ENCODE peak calls at places on chromosomes 12 and 14, in eight cellular contexts. C, H, E, L, A, J, Q and X are unnamed samples.

GRCh38 chr12:68470664-68471328 is 138.6 kb upstream of the MDM1 start:
- DNase-seq in J (no peak), A (no peak), E (no peak), H (no peak), L (no peak), Q (no peak), C (no peak), X (no peak)

GRCh38 chr12:95611676-95612309 is 60.5 kb upstream of the USP44 start:
- DNase-seq in Q (no peak), L (no peak), A (no peak), H (no peak), J (no peak), C (peak), E (no peak), X (no peak)

GRCh38 chr12:92753976-92754885 is 51.4 kb downstream of the PLEKHG7 start:
- DNase-seq in Q (no peak), J (no peak), A (no peak), H (no peak), C (no peak), E (no peak), L (no peak), X (no peak)

GRCh38 chr12:117622741-117623140 is 261.3 kb upstream of the NOS1 start:
- DNase-seq in J (no peak), Q (no peak), L (no peak), E (no peak), A (no peak), H (no peak), C (no peak), X (no peak)

GRCh38 chr12:89060133-89060532 is 292.2 kb downstream of the DUSP6 start:
- DNase-seq in C (no peak), H (no peak), L (no peak), E (no peak), A (peak), J (no peak), Q (no peak), X (no peak)

GRCh38 chr12:57840701-57841100 is 5.8 kb downstream of the CTDSP2 start:
- DNase-seq in H (no peak), E (no peak), A (peak), Q (no peak), C (no peak), L (no peak), J (no peak), X (no peak)

GRCh38 chr12:71141270-71141948 is 16.4 kb downstream of the TSPAN8 start:
- DNase-seq in Q (no peak), J (no peak), C (no peak), L (no peak), E (no peak), H (no peak), A (no peak), X (no peak)

GRCh38 chr14:28294834-28295440 is 471.6 kb upstream of the FOXG1 start:
- DNase-seq in C (peak), H (no peak), J (no peak), L (no peak), A (peak), E (no peak), Q (no peak), X (no peak)

GRCh38 chr14:105205718-105206208 is 24.7 kb upstream of the NUDT14 start:
- DNase-seq in Q (no peak), J (no peak), E (no peak), A (no peak), L (no peak), C (no peak), H (no peak), X (no peak)

GRCh38 chr14:104499784-104500496 is 79.6 kb upstream of the C14orf180 start:
- DNase-seq in H (no peak), E (no peak), J (peak), C (no peak), Q (no peak), A (no peak), L (no peak), X (peak)

GRCh38 chr12:69988601-69989194 is 163.7 kb downstream of the MYRFL start:
- DNase-seq in E (no peak), Q (no peak), L (no peak), A (peak), H (no peak), J (no peak), C (no peak), X (no peak)

GRCh38 chr14:100547633-100548294 is 39.5 kb downstream of the BEGAIN start:
- DNase-seq in L (peak), J (no peak), C (peak), H (no peak), E (peak), A (peak), Q (no peak), X (peak)

GRCh38 chr14:89973234-89973823 is 17.6 kb downstream of the TDP1 start:
- DNase-seq in H (peak), J (no peak), A (peak), Q (peak), C (peak), E (no peak), L (peak), X (peak)

GRCh38 chr12:99810718-99811593 is 163.4 kb downstream of the GARIN6 start:
- DNase-seq in E (no peak), J (no peak), H (no peak), L (no peak), A (peak), Q (no peak), C (peak), X (no peak)

GRCh38 chr12:69500631-69501030 is 30.4 kb downstream of the FRS2 start:
- DNase-seq in C (no peak), A (no peak), E (no peak), L (no peak), Q (no peak), H (no peak), J (no peak), X (no peak)

GRCh38 chr12:108053512-108053911 is 75.6 kb upstream of the WSCD2 start:
- DNase-seq in E (no peak), C (no peak), A (no peak), Q (no peak), H (no peak), J (no peak), L (no peak), X (no peak)

GRCh38 chr12:89400415-89400814 is 48.1 kb upstream of the DUSP6 start:
- DNase-seq in L (no peak), C (no peak), E (no peak), A (no peak), Q (no peak), H (no peak), J (no peak), X (no peak)

GRCh38 chr12:115380509-115381120 is 696.6 kb upstream of the TBX3 start:
- DNase-seq in J (no peak), H (no peak), A (no peak), L (no peak), Q (no peak), E (no peak), C (no peak), X (no peak)

GRCh38 chr12:103495158-103495782 is 498 bp downstream of the C12orf42 start:
- DNase-seq in L (peak), A (no peak), J (peak), Q (no peak), C (no peak), E (peak), H (peak), X (peak)

GRCh38 chr12:107632246-107632645 is 53.4 kb upstream of the PWP1 start:
- DNase-seq in H (no peak), E (no peak), J (no peak), C (no peak), Q (no peak), L (no peak), A (no peak), X (no peak)

GRCh38 chr14:22752422-22752821 is 14.1 kb upstream of the OXA1L start:
- DNase-seq in E (no peak), C (no peak), A (no peak), Q (no peak), H (no peak), J (no peak), L (no peak), X (no peak)

GRCh38 chr14:65095633-65096205 is 6.6 kb downstream of the MAX start:
- DNase-seq in C (no peak), J (no peak), H (no peak), A (peak), E (no peak), Q (peak), L (no peak), X (peak)

GRCh38 chr12:2691001-2691339 is 103.8 kb upstream of the FKBP4 start:
- DNase-seq in A (peak), H (peak), C (no peak), Q (no peak), E (peak), L (peak), J (peak), X (no peak)

GRCh38 chr14:95620659-95621059 is 65.6 kb upstream of the TCL1B start:
- DNase-seq in E (no peak), Q (no peak), A (no peak), L (no peak), C (no peak), J (peak), H (no peak), X (no peak)

GRCh38 chr12:120134307-120134980 is 17.9 kb upstream of the RAB35 start:
- DNase-seq in A (no peak), C (no peak), H (no peak), E (no peak), J (no peak), L (no peak), Q (no peak), X (no peak)

GRCh38 chr12:15801770-15802393 is 12.7 kb upstream of the EPS8 start:
- DNase-seq in J (no peak), C (no peak), A (no peak), E (no peak), L (no peak), H (no peak), Q (no peak), X (no peak)

GRCh38 chr14:84643438-84643837 is 886.5 kb upstream of the FLRT2 start:
- DNase-seq in C (no peak), L (no peak), H (no peak), Q (no peak), E (no peak), A (no peak), J (no peak), X (no peak)

GRCh38 chr14:61754627-61755381 is 7.4 kb upstream of the SNAPC1 start:
- DNase-seq in J (no peak), E (no peak), C (no peak), A (peak), H (no peak), L (no peak), Q (no peak), X (no peak)

GRCh38 chr12:54051916-54052744 is 1.5 kb upstream of the HOXC4 start:
- DNase-seq in J (no peak), C (no peak), Q (peak), E (no peak), L (no peak), H (no peak), A (no peak), X (peak)

GRCh38 chr14:71300474-71301359 is 393.5 kb downstream of the PCNX1 start:
- DNase-seq in C (no peak), J (no peak), H (no peak), A (peak), Q (no peak), L (no peak), E (no peak), X (no peak)

GRCh38 chr12:33752854-33753253 is 269.4 kb upstream of the ALG10 start:
- DNase-seq in L (no peak), A (no peak), H (no peak), E (no peak), C (no peak), Q (no peak), J (no peak), X (no peak)

GRCh38 chr12:39127401-39127800 is 222.0 kb upstream of the CPNE8 start:
- DNase-seq in J (no peak), C (no peak), A (peak), Q (no peak), L (no peak), H (no peak), E (no peak), X (no peak)

GRCh38 chr12:30827406-30828055 is 72.8 kb upstream of the CAPRIN2 start:
- DNase-seq in H (no peak), Q (no peak), E (no peak), L (no peak), A (no peak), C (no peak), J (no peak), X (no peak)